ENCODE peak calls at places on chromosomes 13 and 19, in four cellular contexts. G, T, A and P are unnamed samples.

GRCh38 chr19:34539396-34539795 is 57.8 kb downstream of the WTIP start:
- DNase-seq in G (no peak), T (no peak), A (no peak), P (no peak)

GRCh38 chr19:55690769-55691545 is 15.9 kb downstream of the EPN1 start:
- DNase-seq in G (no peak), T (no peak), A (no peak), P (no peak)

GRCh38 chr13:50882816-50883215 is 26.8 kb upstream of the RNASEH2B start:
- DNase-seq in G (no peak), T (no peak), A (no peak), P (no peak)

GRCh38 chr13:101942038-101942437 is 459.8 kb downstream of the FGF14 start:
- DNase-seq in G (peak), T (peak), A (peak), P (no peak)

GRCh38 chr19:49272204-49272603 is 52.8 kb downstream of the SLC6A16 start:
- DNase-seq in G (no peak), T (no peak), A (peak), P (no peak)

GRCh38 chr13:46527237-46527636 is 25.7 kb upstream of the LRCH1 start:
- DNase-seq in G (no peak), T (no peak), A (no peak), P (no peak)

GRCh38 chr19:17475541-17476115 is 5.3 kb downstream of the SLC27A1 start:
- DNase-seq in G (peak), T (no peak), A (peak), P (no peak)

GRCh38 chr19:50313812-50314536 is 15.2 kb downstream of the KCNC3 start:
- DNase-seq in G (no peak), T (no peak), A (no peak), P (no peak)

GRCh38 chr19:690203-690602 is 5.0 kb downstream of the PRSS57 start:
- DNase-seq in G (no peak), T (no peak), A (no peak), P (no peak)

GRCh38 chr19:11652056-11652455 is 54.8 kb downstream of the ZNF627 start:
- DNase-seq in G (no peak), T (no peak), A (no peak), P (no peak)

GRCh38 chr13:35768551-35768950 is 292.1 kb upstream of the MAB21L1 start:
- DNase-seq in G (no peak), T (no peak), A (peak), P (no peak)

GRCh38 chr13:41577437-41577836 is 120.1 kb downstream of the RGCC start:
- DNase-seq in G (no peak), T (no peak), A (no peak), P (peak)

GRCh38 chr19:44570603-44570983 is 41.1 kb upstream of the CEACAM20 start:
- DNase-seq in G (no peak), T (no peak), A (no peak), P (no peak)

GRCh38 chr19:19385900-19386339 is 19.6 kb upstream of the GATAD2A start:
- DNase-seq in G (no peak), T (no peak), A (no peak), P (peak)

GRCh38 chr19:11479470-11480080 is 1.3 kb downstream of the ELAVL3 start:
- DNase-seq in G (peak), T (peak), A (no peak), P (no peak)

GRCh38 chr19:35742121-35742724 is at the start of gene IGFLR1:
- DNase-seq in G (no peak), T (no peak), A (no peak), P (no peak)

GRCh38 chr13:59416561-59416960 is 747.2 kb downstream of the DIAPH3 start:
- DNase-seq in G (no peak), T (no peak), A (no peak), P (no peak)

GRCh38 chr13:71644579-71644978 is 222.4 kb downstream of the DACH1 start:
- DNase-seq in G (no peak), T (no peak), A (no peak), P (no peak)

GRCh38 chr13:41148421-41149283 is 16.1 kb upstream of the KBTBD6 start:
- DNase-seq in G (no peak), T (no peak), A (no peak), P (no peak)

GRCh38 chr19:367963-368623 is 23.5 kb upstream of the MIER2 start:
- DNase-seq in G (no peak), T (no peak), A (no peak), P (no peak)

GRCh38 chr13:100803091-100803490 is 128.5 kb upstream of the TMTC4 start:
- DNase-seq in G (no peak), T (no peak), A (no peak), P (no peak)

GRCh38 chr13:22828081-22828480 is 352.7 kb upstream of the SGCG start:
- DNase-seq in G (no peak), T (no peak), A (no peak), P (no peak)

GRCh38 chr19:21463449-21464105 is 41.8 kb upstream of the ZNF429 start:
- DNase-seq in G (peak), T (peak), A (peak), P (peak)

GRCh38 chr19:37251308-37252229 is 33.6 kb downstream of the ZNF383 start:
- DNase-seq in G (peak), T (peak), A (peak), P (peak)

GRCh38 chr19:33298146-33298911 is 4.0 kb downstream of the CEBPA start:
- DNase-seq in G (no peak), T (no peak), A (no peak), P (no peak)

GRCh38 chr13:96817336-96817941 is 176.8 kb downstream of the OXGR1 start:
- DNase-seq in G (no peak), T (no peak), A (peak), P (no peak)

GRCh38 chr13:81293594-81294164 is 952.8 kb upstream of the SPRY2 start:
- DNase-seq in G (no peak), T (no peak), A (no peak), P (no peak)

GRCh38 chr13:62158520-62158919 is 742.9 kb upstream of the PCDH20 start:
- DNase-seq in G (no peak), T (no peak), A (no peak), P (no peak)

GRCh38 chr19:46660601-46661019 is 372 bp downstream of the DACT3 start:
- DNase-seq in G (no peak), T (peak), A (no peak), P (no peak)

GRCh38 chr13:40235160-40235796 is 431.2 kb downstream of the FOXO1 start:
- DNase-seq in G (no peak), T (no peak), A (no peak), P (no peak)

GRCh38 chr13:82961757-82962156 is 920.5 kb downstream of the SLITRK1 start:
- DNase-seq in G (no peak), T (no peak), A (no peak), P (no peak)

GRCh38 chr19:48558018-48558684 is 6.2 kb downstream of the SULT2B1 start:
- DNase-seq in G (no peak), T (no peak), A (peak), P (no peak)

GRCh38 chr13:38690231-38690630 is 3.4 kb downstream of the FREM2 start:
- DNase-seq in G (no peak), T (no peak), A (no peak), P (no peak)
- H3K4me3 ChIP-seq in G (no peak), T (no peak), A (no peak), P (no peak)

GRCh38 chr13:109196896-109197295 is 567.5 kb downstream of the MYO16 start:
- DNase-seq in G (no peak), T (peak), A (no peak), P (no peak)
- TF ChIP-seq CTCF in G (peak), T (peak), A (no peak), P (no peak)

GRCh38 chr19:58560007-58560887 is 1.8 kb upstream of the UBE2M start:
- DNase-seq in G (no peak), T (no peak), A (no peak), P (no peak)

GRCh38 chr19:58558066-58558622 is at the start of gene UBE2M:
- DNase-seq in G (no peak), T (peak), A (peak), P (peak)

GRCh38 chr19:58560921-58561320 is 2.5 kb upstream of the UBE2M start:
- DNase-seq in G (no peak), T (no peak), A (no peak), P (no peak)

GRCh38 chr19:58558623-58559274 is 338 bp upstream of the UBE2M start:
- DNase-seq in G (peak), T (peak), A (peak), P (peak)

GRCh38 chr19:58559275-58560006 is 1.0 kb upstream of the UBE2M start:
- DNase-seq in G (peak), T (peak), A (peak), P (peak)
- H3K4me3 ChIP-seq in G (peak), T (peak), A (peak), P (peak)

GRCh38 chr13:98556968-98557591 is 19.8 kb downstream of the STK24 start:
- DNase-seq in G (no peak), T (peak), A (no peak), P (no peak)
- TF ChIP-seq CTCF in G (no peak), T (peak), A (peak), P (no peak)

GRCh38 chr13:112997188-112998135 is 28.4 kb downstream of the MCF2L start:
- DNase-seq in G (no peak), T (no peak), A (no peak), P (no peak)
- H3K4me3 ChIP-seq in G (no peak), T (no peak), A (no peak), P (no peak)

GRCh38 chr19:29305268-29305667 is 92.3 kb upstream of the UQCRFS1 start:
- DNase-seq in G (no peak), T (no peak), A (no peak), P (no peak)
- TF ChIP-seq CTCF in G (no peak), T (no peak), A (no peak), P (no peak)